ENCODE peak calls at places on chromosomes 3 and 15, in seven cellular contexts. One of them, this sample, is unnamed.
A peak's percentile ranks its signal among the peaks of the same experiment; 100 is the strongest.

GRCh38 chr15:99408236-99409096 is 157.2 kb downstream of the LRRC28 start:
- DNase-seq in SK-MEL-5: no peak
- DNase-seq in left cardiac atrium: no peak
- DNase-seq in BE2C: peak; percentile 58
- DNase-seq in MV-4-11: no peak
- DNase-seq in activated CD8-positive, alpha-beta memory T cell treated with anti-CD3 and anti-CD28 coated beads for 1 hour: no peak
- DNase-seq in cardiac fibroblast: peak; percentile 89
- DNase-seq in this sample: no peak

GRCh38 chr3:133276594-133276993 is 123.3 kb upstream of the BFSP2 start:
- DNase-seq in SK-MEL-5: no peak
- DNase-seq in left cardiac atrium: no peak
- DNase-seq in BE2C: no peak
- DNase-seq in MV-4-11: no peak
- DNase-seq in activated CD8-positive, alpha-beta memory T cell treated with anti-CD3 and anti-CD28 coated beads for 1 hour: no peak
- DNase-seq in cardiac fibroblast: no peak
- DNase-seq in this sample: no peak

GRCh38 chr15:35243758-35244157 is 158.7 kb upstream of the NANOGP8 start:
- DNase-seq in SK-MEL-5: no peak
- DNase-seq in left cardiac atrium: no peak
- DNase-seq in BE2C: no peak
- DNase-seq in MV-4-11: no peak
- DNase-seq in activated CD8-positive, alpha-beta memory T cell treated with anti-CD3 and anti-CD28 coated beads for 1 hour: no peak
- DNase-seq in cardiac fibroblast: peak; percentile 33
- DNase-seq in this sample: no peak

GRCh38 chr3:193982258-193982659 is 153.7 kb upstream of the HES1 start:
- DNase-seq in SK-MEL-5: no peak
- DNase-seq in left cardiac atrium: peak; percentile 89
- DNase-seq in BE2C: no peak
- DNase-seq in MV-4-11: no peak
- DNase-seq in activated CD8-positive, alpha-beta memory T cell treated with anti-CD3 and anti-CD28 coated beads for 1 hour: no peak
- DNase-seq in cardiac fibroblast: peak; percentile 38
- DNase-seq in this sample: no peak

GRCh38 chr15:43974852-43975251 is 148.1 kb downstream of the WDR76 start:
- DNase-seq in SK-MEL-5: no peak
- DNase-seq in left cardiac atrium: no peak
- DNase-seq in BE2C: peak; percentile 35
- DNase-seq in MV-4-11: no peak
- DNase-seq in activated CD8-positive, alpha-beta memory T cell treated with anti-CD3 and anti-CD28 coated beads for 1 hour: no peak
- DNase-seq in cardiac fibroblast: no peak
- DNase-seq in this sample: no peak

GRCh38 chr3:42043116-42043796 is 47.9 kb upstream of the TRAK1 start:
- DNase-seq in SK-MEL-5: no peak
- DNase-seq in left cardiac atrium: peak; percentile 72
- DNase-seq in BE2C: peak; percentile 85
- DNase-seq in MV-4-11: no peak
- DNase-seq in activated CD8-positive, alpha-beta memory T cell treated with anti-CD3 and anti-CD28 coated beads for 1 hour: no peak
- DNase-seq in cardiac fibroblast: peak; percentile 80
- DNase-seq in this sample: no peak

GRCh38 chr3:47266709-47267489 is 15.7 kb downstream of the KIF9 start:
- DNase-seq in SK-MEL-5: peak; percentile 28
- DNase-seq in left cardiac atrium: peak; percentile 82
- DNase-seq in BE2C: peak; percentile 85
- DNase-seq in MV-4-11: peak; percentile 96
- DNase-seq in activated CD8-positive, alpha-beta memory T cell treated with anti-CD3 and anti-CD28 coated beads for 1 hour: peak; percentile 30
- DNase-seq in cardiac fibroblast: peak; percentile 96
- DNase-seq in this sample: no peak

GRCh38 chr3:195909645-195910498 is 1.5 kb upstream of the TNK2 start:
- DNase-seq in SK-MEL-5: peak; percentile 77
- DNase-seq in left cardiac atrium: peak; percentile 87
- DNase-seq in BE2C: peak; percentile 89
- DNase-seq in MV-4-11: peak; percentile 52
- DNase-seq in activated CD8-positive, alpha-beta memory T cell treated with anti-CD3 and anti-CD28 coated beads for 1 hour: peak; percentile 85
- DNase-seq in cardiac fibroblast: peak; percentile 68
- DNase-seq in this sample: no peak

GRCh38 chr3:157166559-157166958 is 6.6 kb upstream of the CCNL1 start:
- DNase-seq in SK-MEL-5: no peak
- DNase-seq in left cardiac atrium: no peak
- DNase-seq in BE2C: no peak
- DNase-seq in MV-4-11: no peak
- DNase-seq in activated CD8-positive, alpha-beta memory T cell treated with anti-CD3 and anti-CD28 coated beads for 1 hour: no peak
- DNase-seq in cardiac fibroblast: no peak
- DNase-seq in this sample: no peak

GRCh38 chr15:68492855-68493254 is 60.9 kb upstream of the ITGA11 start:
- DNase-seq in SK-MEL-5: peak; percentile 45
- DNase-seq in left cardiac atrium: no peak
- DNase-seq in BE2C: no peak
- DNase-seq in MV-4-11: no peak
- DNase-seq in activated CD8-positive, alpha-beta memory T cell treated with anti-CD3 and anti-CD28 coated beads for 1 hour: no peak
- DNase-seq in cardiac fibroblast: peak; percentile 68
- DNase-seq in this sample: no peak

GRCh38 chr15:40242671-40243070 is 3.8 kb downstream of the PAK6 start:
- DNase-seq in SK-MEL-5: no peak
- DNase-seq in left cardiac atrium: no peak
- DNase-seq in BE2C: no peak
- DNase-seq in MV-4-11: no peak
- DNase-seq in activated CD8-positive, alpha-beta memory T cell treated with anti-CD3 and anti-CD28 coated beads for 1 hour: no peak
- DNase-seq in cardiac fibroblast: no peak
- DNase-seq in this sample: no peak

GRCh38 chr3:145094355-145094941 is 1066.5 kb downstream of the PLOD2 start:
- DNase-seq in SK-MEL-5: peak; percentile 67
- DNase-seq in left cardiac atrium: no peak
- DNase-seq in BE2C: no peak
- DNase-seq in MV-4-11: peak; percentile 57
- DNase-seq in activated CD8-positive, alpha-beta memory T cell treated with anti-CD3 and anti-CD28 coated beads for 1 hour: no peak
- DNase-seq in cardiac fibroblast: peak; percentile 53
- DNase-seq in this sample: no peak

GRCh38 chr3:159667261-159667660 is 321.4 kb upstream of the IL12A start:
- DNase-seq in SK-MEL-5: no peak
- DNase-seq in left cardiac atrium: no peak
- DNase-seq in BE2C: no peak
- DNase-seq in MV-4-11: no peak
- DNase-seq in activated CD8-positive, alpha-beta memory T cell treated with anti-CD3 and anti-CD28 coated beads for 1 hour: no peak
- DNase-seq in cardiac fibroblast: peak; percentile 16
- DNase-seq in this sample: no peak

GRCh38 chr3:58419782-58420512 is 13.7 kb downstream of the PDHB start:
- DNase-seq in SK-MEL-5: no peak
- DNase-seq in left cardiac atrium: peak; percentile 68
- DNase-seq in BE2C: no peak
- DNase-seq in MV-4-11: no peak
- DNase-seq in activated CD8-positive, alpha-beta memory T cell treated with anti-CD3 and anti-CD28 coated beads for 1 hour: no peak
- DNase-seq in cardiac fibroblast: peak; percentile 51
- DNase-seq in this sample: no peak

GRCh38 chr3:51686512-51687215 is 15.6 kb downstream of the TEX264 start:
- DNase-seq in SK-MEL-5: peak; percentile 55
- DNase-seq in left cardiac atrium: peak; percentile 76
- DNase-seq in BE2C: no peak
- DNase-seq in MV-4-11: peak; percentile 73
- DNase-seq in activated CD8-positive, alpha-beta memory T cell treated with anti-CD3 and anti-CD28 coated beads for 1 hour: peak; percentile 65
- DNase-seq in cardiac fibroblast: peak; percentile 76
- DNase-seq in this sample: no peak

GRCh38 chr15:39511000-39511914 is 69.6 kb upstream of the THBS1 start:
- DNase-seq in SK-MEL-5: peak; percentile 3
- DNase-seq in left cardiac atrium: peak; percentile 83
- DNase-seq in BE2C: peak; percentile 24
- DNase-seq in MV-4-11: peak; percentile 27
- DNase-seq in activated CD8-positive, alpha-beta memory T cell treated with anti-CD3 and anti-CD28 coated beads for 1 hour: no peak
- DNase-seq in cardiac fibroblast: peak; percentile 86
- DNase-seq in this sample: no peak

GRCh38 chr15:29759596-29759995 is 62.7 kb downstream of the TJP1 start:
- DNase-seq in SK-MEL-5: no peak
- DNase-seq in left cardiac atrium: no peak
- DNase-seq in BE2C: no peak
- DNase-seq in MV-4-11: no peak
- DNase-seq in activated CD8-positive, alpha-beta memory T cell treated with anti-CD3 and anti-CD28 coated beads for 1 hour: no peak
- DNase-seq in cardiac fibroblast: no peak
- DNase-seq in this sample: no peak

GRCh38 chr3:86168512-86168911 is 822.4 kb downstream of the VGLL3 start:
- DNase-seq in SK-MEL-5: no peak
- DNase-seq in left cardiac atrium: no peak
- DNase-seq in BE2C: no peak
- DNase-seq in MV-4-11: no peak
- DNase-seq in activated CD8-positive, alpha-beta memory T cell treated with anti-CD3 and anti-CD28 coated beads for 1 hour: no peak
- DNase-seq in cardiac fibroblast: no peak
- DNase-seq in this sample: no peak

GRCh38 chr15:64847448-64847847 is 5.7 kb downstream of the PLEKHO2 start:
- DNase-seq in SK-MEL-5: no peak
- DNase-seq in left cardiac atrium: no peak
- DNase-seq in BE2C: no peak
- DNase-seq in MV-4-11: no peak
- DNase-seq in activated CD8-positive, alpha-beta memory T cell treated with anti-CD3 and anti-CD28 coated beads for 1 hour: no peak
- DNase-seq in cardiac fibroblast: no peak
- DNase-seq in this sample: no peak

GRCh38 chr15:78033864-78034263 is 43.6 kb downstream of the TBC1D2B start:
- DNase-seq in SK-MEL-5: no peak
- DNase-seq in left cardiac atrium: no peak
- DNase-seq in BE2C: no peak
- DNase-seq in MV-4-11: no peak
- DNase-seq in activated CD8-positive, alpha-beta memory T cell treated with anti-CD3 and anti-CD28 coated beads for 1 hour: no peak
- DNase-seq in cardiac fibroblast: peak; percentile 38
- DNase-seq in this sample: no peak

GRCh38 chr15:75864213-75865059 is 21.2 kb downstream of the UBE2Q2 start:
- DNase-seq in SK-MEL-5: no peak
- DNase-seq in left cardiac atrium: no peak
- DNase-seq in BE2C: no peak
- DNase-seq in MV-4-11: peak; percentile 30
- DNase-seq in activated CD8-positive, alpha-beta memory T cell treated with anti-CD3 and anti-CD28 coated beads for 1 hour: no peak
- DNase-seq in cardiac fibroblast: no peak
- DNase-seq in this sample: no peak

GRCh38 chr3:53102601-53103147 is 27.6 kb downstream of the RFT1 start:
- DNase-seq in SK-MEL-5: no peak
- DNase-seq in left cardiac atrium: no peak
- DNase-seq in BE2C: no peak
- DNase-seq in MV-4-11: peak; percentile 89
- DNase-seq in activated CD8-positive, alpha-beta memory T cell treated with anti-CD3 and anti-CD28 coated beads for 1 hour: no peak
- DNase-seq in cardiac fibroblast: no peak
- DNase-seq in this sample: no peak

GRCh38 chr3:112111785-112112402 is 21.2 kb downstream of the GCSAM start:
- DNase-seq in SK-MEL-5: peak; percentile 84
- DNase-seq in left cardiac atrium: no peak
- DNase-seq in BE2C: peak; percentile 66
- DNase-seq in MV-4-11: peak; percentile 48
- DNase-seq in activated CD8-positive, alpha-beta memory T cell treated with anti-CD3 and anti-CD28 coated beads for 1 hour: peak; percentile 33
- DNase-seq in cardiac fibroblast: peak; percentile 85
- DNase-seq in this sample: peak; percentile 46

GRCh38 chr3:30286007-30286669 is 320.3 kb upstream of the TGFBR2 start:
- DNase-seq in SK-MEL-5: peak; percentile 52
- DNase-seq in left cardiac atrium: peak; percentile 87
- DNase-seq in BE2C: peak; percentile 20
- DNase-seq in MV-4-11: peak; percentile 25
- DNase-seq in activated CD8-positive, alpha-beta memory T cell treated with anti-CD3 and anti-CD28 coated beads for 1 hour: no peak
- DNase-seq in cardiac fibroblast: peak; percentile 99
- DNase-seq in this sample: peak; percentile 69

GRCh38 chr3:159726231-159726964 is 262.2 kb upstream of the IL12A start:
- DNase-seq in SK-MEL-5: no peak
- DNase-seq in left cardiac atrium: no peak
- DNase-seq in BE2C: no peak
- DNase-seq in MV-4-11: no peak
- DNase-seq in activated CD8-positive, alpha-beta memory T cell treated with anti-CD3 and anti-CD28 coated beads for 1 hour: no peak
- DNase-seq in cardiac fibroblast: peak; percentile 51
- DNase-seq in this sample: no peak

GRCh38 chr15:32700501-32701150 is 17.2 kb upstream of the GREM1 start:
- DNase-seq in SK-MEL-5: no peak
- DNase-seq in left cardiac atrium: no peak
- DNase-seq in BE2C: no peak
- DNase-seq in MV-4-11: no peak
- DNase-seq in activated CD8-positive, alpha-beta memory T cell treated with anti-CD3 and anti-CD28 coated beads for 1 hour: no peak
- DNase-seq in cardiac fibroblast: no peak
- DNase-seq in this sample: no peak

GRCh38 chr3:125289429-125289828 is 76.9 kb upstream of the SLC12A8 start:
- DNase-seq in SK-MEL-5: no peak
- DNase-seq in left cardiac atrium: no peak
- DNase-seq in BE2C: no peak
- DNase-seq in MV-4-11: peak; percentile 42
- DNase-seq in activated CD8-positive, alpha-beta memory T cell treated with anti-CD3 and anti-CD28 coated beads for 1 hour: no peak
- DNase-seq in cardiac fibroblast: no peak
- DNase-seq in this sample: no peak

GRCh38 chr3:142353571-142353970 is 94.3 kb downstream of the XRN1 start:
- DNase-seq in SK-MEL-5: no peak
- DNase-seq in left cardiac atrium: no peak
- DNase-seq in BE2C: no peak
- DNase-seq in MV-4-11: no peak
- DNase-seq in activated CD8-positive, alpha-beta memory T cell treated with anti-CD3 and anti-CD28 coated beads for 1 hour: no peak
- DNase-seq in cardiac fibroblast: peak; percentile 43
- DNase-seq in this sample: no peak

GRCh38 chr15:100598655-100599054 is 3.3 kb downstream of the LINS1 start:
- DNase-seq in SK-MEL-5: no peak
- DNase-seq in left cardiac atrium: no peak
- DNase-seq in BE2C: no peak
- DNase-seq in MV-4-11: no peak
- DNase-seq in activated CD8-positive, alpha-beta memory T cell treated with anti-CD3 and anti-CD28 coated beads for 1 hour: no peak
- DNase-seq in cardiac fibroblast: no peak
- DNase-seq in this sample: no peak

GRCh38 chr15:82530606-82531379 is 9.5 kb downstream of the RPS17 start:
- DNase-seq in SK-MEL-5: peak; percentile 73
- DNase-seq in left cardiac atrium: peak; percentile 63
- DNase-seq in BE2C: peak; percentile 80
- DNase-seq in MV-4-11: no peak
- DNase-seq in activated CD8-positive, alpha-beta memory T cell treated with anti-CD3 and anti-CD28 coated beads for 1 hour: peak; percentile 37
- DNase-seq in cardiac fibroblast: peak; percentile 70
- DNase-seq in this sample: peak; percentile 69